ENCODE peak calls at places on chromosomes 4 and X, in nine cellular contexts. C is tibial artery, J is cardiac muscle cell, O is HCT116, E is right lobe of liver, W is psoas muscle, A is IMR-90, R is stomach, M is tibial nerve. G is an unnamed sample.

GRCh38 chr4:136412708-136413107 is 1119.6 kb downstream of the PCDH18 start:
- DNase-seq in W (no peak), O (no peak), R (no peak), J (peak; percentile 27), M (no peak), C (no peak), A (peak; percentile 1), E (no peak), G (no peak)

GRCh38 chr4:53365121-53365485 is 758 bp downstream of the SCFD2 start:
- DNase-seq in J (peak; percentile 31), E (no peak), M (no peak), W (no peak), A (peak; percentile 27), R (no peak), C (no peak), O (no peak), G (no peak)

GRCh38 chrX:68196939-68197791 is 236.1 kb downstream of the OPHN1 start:
- DNase-seq in O (peak; percentile 37), M (no peak), R (no peak), E (no peak), J (peak; percentile 63), C (no peak), W (no peak), A (peak; percentile 57), G (peak; percentile 40)

GRCh38 chr4:107978716-107979451 is 10.8 kb upstream of the HADH start:
- DNase-seq in M (no peak), W (no peak), A (no peak), R (no peak), E (no peak), O (no peak), J (no peak), C (no peak), G (no peak)

GRCh38 chrX:1466232-1466661 is 13.5 kb upstream of the ASMTL start:
- DNase-seq in A (no peak), C (peak; percentile 60), E (no peak), M (no peak), J (no peak), O (no peak), W (no peak), R (peak; percentile 24), G (peak; percentile 10)

GRCh38 chrX:9610774-9611392 is 146.0 kb downstream of the TBL1X start:
- DNase-seq in J (peak; percentile 25), C (no peak), W (no peak), A (peak; percentile 40), R (no peak), E (no peak), O (no peak), M (no peak), G (no peak)

GRCh38 chr4:149166886-149167285 is 648.8 kb downstream of the IQCM start:
- DNase-seq in W (no peak), E (no peak), A (no peak), M (no peak), O (no peak), R (no peak), C (no peak), J (no peak), G (no peak)

GRCh38 chr4:89788243-89789072 is 48.5 kb downstream of the SNCA start:
- DNase-seq in M (no peak), C (no peak), O (no peak), A (peak; percentile 5), W (peak; percentile 24), J (peak; percentile 95), R (no peak), E (no peak), G (no peak)

GRCh38 chrX:46179748-46180147 is 365.5 kb downstream of the ZNF674 start:
- DNase-seq in M (no peak), E (no peak), C (no peak), A (no peak), R (no peak), O (peak; percentile 36), J (no peak), W (no peak), G (no peak)

GRCh38 chr4:129239088-129239487 is 143.1 kb downstream of the C4orf33 start:
- DNase-seq in E (peak; percentile 70), R (no peak), M (no peak), O (no peak), W (no peak), A (no peak), J (peak; percentile 60), C (no peak), G (no peak)

GRCh38 chr4:106806158-106806797 is 229.8 kb downstream of the DKK2 start:
- DNase-seq in O (no peak), E (no peak), M (no peak), W (no peak), J (no peak), R (no peak), C (no peak), A (no peak), G (no peak)

GRCh38 chrX:69093960-69094935 is 71.0 kb downstream of the PJA1 start:
- DNase-seq in O (peak; percentile 21), E (no peak), W (no peak), A (peak; percentile 60), C (no peak), R (peak; percentile 48), M (peak; percentile 33), J (peak; percentile 76), G (no peak)

GRCh38 chr4:107780665-107781064 is 44.1 kb upstream of the SGMS2 start:
- DNase-seq in O (peak; percentile 39), J (no peak), C (no peak), W (no peak), R (no peak), E (no peak), A (no peak), M (no peak), G (no peak)

GRCh38 chrX:42107495-42108139 is 184.3 kb upstream of the CASK start:
- DNase-seq in A (no peak), J (no peak), O (no peak), R (no peak), C (no peak), E (no peak), W (no peak), M (no peak), G (no peak)

GRCh38 chrX:13688384-13688771 is 550 bp upstream of the RAB9A start:
- DNase-seq in O (no peak), C (no peak), J (no peak), W (no peak), A (no peak), M (no peak), E (no peak), R (no peak), G (no peak)

GRCh38 chr4:10623241-10623640 is 61.3 kb downstream of the CLNK start:
- DNase-seq in R (no peak), M (no peak), A (peak; percentile 76), O (no peak), J (no peak), W (no peak), C (no peak), E (no peak), G (no peak)

GRCh38 chr4:83025563-83025962 is 9.4 kb upstream of the COPS4 start:
- DNase-seq in C (no peak), M (no peak), O (no peak), J (no peak), A (no peak), E (no peak), W (no peak), R (no peak), G (no peak)

GRCh38 chrX:66728818-66729271 is 90.0 kb upstream of the EDA2R start:
- DNase-seq in J (peak; percentile 71), A (peak; percentile 59), O (no peak), M (peak; percentile 15), E (no peak), C (peak; percentile 64), R (peak; percentile 32), W (peak; percentile 18), G (peak; percentile 15)

GRCh38 chr4:153916273-153916755 is 127.4 kb upstream of the SFRP2 start:
- DNase-seq in A (no peak), O (no peak), E (no peak), W (no peak), R (no peak), C (no peak), M (no peak), J (no peak), G (no peak)

GRCh38 chr4:184099033-184099432 is 118.6 kb downstream of the ENPP6 start:
- DNase-seq in E (no peak), C (no peak), W (no peak), R (no peak), A (no peak), M (no peak), O (no peak), J (no peak), G (no peak)

DNA sequence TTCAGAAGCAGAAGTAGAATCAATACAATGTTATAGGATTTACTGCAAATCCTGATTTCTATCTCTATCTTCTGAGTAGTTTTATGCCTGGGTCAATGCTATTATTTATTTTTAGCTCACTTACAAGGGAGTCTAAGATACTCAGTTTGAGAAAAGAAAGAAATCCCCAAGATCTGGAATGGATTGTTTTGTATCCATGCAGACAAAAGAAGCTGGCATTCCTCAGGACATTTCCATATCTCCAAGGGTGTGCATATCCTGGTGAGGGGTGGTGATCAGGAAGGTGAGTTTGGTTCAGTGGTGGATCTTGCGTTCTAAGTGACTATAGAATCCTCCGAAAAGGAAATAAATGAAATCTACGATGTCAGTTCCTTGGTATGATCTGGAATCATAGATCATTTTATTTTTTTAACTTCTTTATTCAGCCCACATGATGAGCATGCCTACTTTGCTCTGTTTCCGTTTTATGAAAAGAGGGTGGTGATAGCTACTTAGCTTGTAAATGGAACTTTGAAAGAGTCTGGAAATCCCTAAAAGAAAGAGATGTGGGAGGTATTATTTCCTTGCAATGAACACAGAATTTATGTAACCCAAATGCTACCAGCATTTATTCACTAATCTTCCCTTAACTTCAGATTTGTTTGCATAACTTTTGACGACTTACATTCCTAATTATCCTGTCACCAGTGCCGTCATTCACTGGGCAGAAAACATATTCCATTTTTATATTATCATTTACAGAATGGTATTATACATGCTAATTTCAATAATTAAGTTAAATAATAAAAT is 81.1 kb upstream of the RAPGEF2 start:
- DNase-seq in E (no peak), C (no peak), W (no peak), M (no peak), A (no peak), R (no peak), O (no peak), J (no peak), G (no peak)
- H3K27ac ChIP-seq in E (no peak overlapping the region), C (no peak overlapping the region), W (no peak overlapping the region), M (no peak overlapping the region), A (no peak overlapping the region), R (no peak overlapping the region), O (no peak overlapping the region), J (no peak overlapping the region), G (no peak overlapping the region)

GRCh38 chrX:16005899-16006298 is 117.5 kb upstream of the GRPR start:
- DNase-seq in O (no peak), C (no peak), E (no peak), M (no peak), W (no peak), A (no peak), R (no peak), J (no peak), G (no peak)
- H3K27ac ChIP-seq in O (no peak overlapping the region), C (no peak overlapping the region), E (no peak overlapping the region), M (no peak overlapping the region), W (no peak overlapping the region), A (no peak overlapping the region), R (no peak overlapping the region), J (no peak overlapping the region), G (no peak overlapping the region)

GRCh38 chr4:158229768-158230167 is 19.5 kb downstream of the TMEM144 start:
- DNase-seq in W (no peak), C (no peak), J (no peak), A (no peak), E (no peak), M (no peak), O (no peak), R (no peak), G (no peak)
- H3K27ac ChIP-seq in W (no peak overlapping the region), C (no peak overlapping the region), J (no peak overlapping the region), A (no peak overlapping the region), E (no peak overlapping the region), M (no peak overlapping the region), O (no peak overlapping the region), R (no peak overlapping the region), G (no peak overlapping the region)

GRCh38 chr4:141081921-141082381 is 51.3 kb downstream of the RNF150 start:
- DNase-seq in A (no peak), O (no peak), R (no peak), C (no peak), E (no peak), J (no peak), W (no peak), M (no peak), G (no peak)
- H3K27ac ChIP-seq in A (no peak overlapping the region), O (no peak overlapping the region), R (no peak overlapping the region), C (no peak overlapping the region), E (no peak overlapping the region), J (no peak overlapping the region), W (peak overlapping the region; percentile 46), M (no peak overlapping the region), G (no peak overlapping the region)

G was measured in pancreas.